ENCODE peak calls at places on chromosomes 3 and 15, in ten cellular contexts. One of them, this sample, is unnamed.

GRCh38 chr3:159416854-159417253 is 571.8 kb upstream of the IL12A start:
- DNase-seq in fibroblast of the aortic adventitia: peak; percentile 42
- DNase-seq in fibroblast of pulmonary artery: peak; percentile 15
- DNase-seq in cardiac muscle cell: peak; percentile 7
- DNase-seq in cardiac fibroblast: peak; percentile 20
- DNase-seq in left ventricle myocardium inferior: no peak
- DNase-seq in mammary epithelial cell: no peak
- DNase-seq in mesothelial cell of epicardium: no peak
- DNase-seq in Calu3: no peak
- DNase-seq in H9: no peak
- DNase-seq in this sample: peak; percentile 14

GRCh38 chr15:95845862-95846515 is 484.5 kb upstream of the NR2F2 start:
- DNase-seq in Calu3: no peak
- DNase-seq in cardiac muscle cell: no peak
- DNase-seq in mesothelial cell of epicardium: no peak
- DNase-seq in left ventricle myocardium inferior: peak; percentile 55
- DNase-seq in mammary epithelial cell: no peak
- DNase-seq in H9: no peak
- DNase-seq in fibroblast of the aortic adventitia: no peak
- DNase-seq in cardiac fibroblast: peak; percentile 46
- DNase-seq in fibroblast of pulmonary artery: peak; percentile 17
- DNase-seq in this sample: peak; percentile 17

GRCh38 chr3:10981961-10982360 is 10.6 kb upstream of the SLC6A1 start:
- DNase-seq in left ventricle myocardium inferior: no peak
- DNase-seq in Calu3: no peak
- DNase-seq in mesothelial cell of epicardium: no peak
- DNase-seq in cardiac muscle cell: peak; percentile 85
- DNase-seq in H9: no peak
- DNase-seq in fibroblast of the aortic adventitia: peak; percentile 13
- DNase-seq in cardiac fibroblast: peak; percentile 35
- DNase-seq in fibroblast of pulmonary artery: peak; percentile 39
- DNase-seq in mammary epithelial cell: no peak
- DNase-seq in this sample: no peak

GRCh38 chr3:35946121-35946856 is 307.0 kb downstream of the ARPP21 start:
- DNase-seq in mammary epithelial cell: peak; percentile 14
- DNase-seq in mesothelial cell of epicardium: no peak
- DNase-seq in H9: no peak
- DNase-seq in fibroblast of the aortic adventitia: peak; percentile 75
- DNase-seq in cardiac fibroblast: peak; percentile 73
- DNase-seq in cardiac muscle cell: peak; percentile 50
- DNase-seq in Calu3: no peak
- DNase-seq in left ventricle myocardium inferior: no peak
- DNase-seq in fibroblast of pulmonary artery: peak; percentile 69
- DNase-seq in this sample: peak; percentile 38

GRCh38 chr15:99717129-99718024 is 15.9 kb downstream of the LYSMD4 start:
- DNase-seq in cardiac fibroblast: peak; percentile 14
- DNase-seq in mammary epithelial cell: no peak
- DNase-seq in fibroblast of pulmonary artery: no peak
- DNase-seq in mesothelial cell of epicardium: no peak
- DNase-seq in fibroblast of the aortic adventitia: peak; percentile 51
- DNase-seq in Calu3: no peak
- DNase-seq in left ventricle myocardium inferior: peak; percentile 48
- DNase-seq in cardiac muscle cell: peak; percentile 35
- DNase-seq in H9: no peak
- DNase-seq in this sample: no peak

GRCh38 chr3:5123937-5124336 is 1.8 kb downstream of the ARL8B start:
- DNase-seq in cardiac fibroblast: no peak
- DNase-seq in cardiac muscle cell: no peak
- DNase-seq in mesothelial cell of epicardium: no peak
- DNase-seq in fibroblast of the aortic adventitia: no peak
- DNase-seq in left ventricle myocardium inferior: no peak
- DNase-seq in Calu3: no peak
- DNase-seq in H9: no peak
- DNase-seq in fibroblast of pulmonary artery: no peak
- DNase-seq in mammary epithelial cell: peak; percentile 28
- DNase-seq in this sample: no peak

GRCh38 chr15:99122831-99123705 is 18.2 kb downstream of the SYNM start:
- DNase-seq in left ventricle myocardium inferior: no peak
- DNase-seq in mesothelial cell of epicardium: no peak
- DNase-seq in Calu3: no peak
- DNase-seq in H9: no peak
- DNase-seq in mammary epithelial cell: no peak
- DNase-seq in fibroblast of pulmonary artery: no peak
- DNase-seq in fibroblast of the aortic adventitia: no peak
- DNase-seq in cardiac muscle cell: no peak
- DNase-seq in cardiac fibroblast: no peak
- DNase-seq in this sample: no peak

GRCh38 chr3:152151216-152151874 is 117.4 kb upstream of the MBNL1 start:
- DNase-seq in left ventricle myocardium inferior: no peak
- DNase-seq in cardiac muscle cell: peak; percentile 27
- DNase-seq in mammary epithelial cell: peak; percentile 27
- DNase-seq in Calu3: no peak
- DNase-seq in fibroblast of pulmonary artery: no peak
- DNase-seq in cardiac fibroblast: no peak
- DNase-seq in H9: no peak
- DNase-seq in mesothelial cell of epicardium: no peak
- DNase-seq in fibroblast of the aortic adventitia: peak; percentile 35
- DNase-seq in this sample: peak; percentile 17

GRCh38 chr3:83968386-83968785 is 990.4 kb upstream of the CADM2 start:
- DNase-seq in mammary epithelial cell: peak; percentile 15
- DNase-seq in mesothelial cell of epicardium: no peak
- DNase-seq in cardiac fibroblast: no peak
- DNase-seq in Calu3: peak; percentile 17
- DNase-seq in fibroblast of the aortic adventitia: no peak
- DNase-seq in cardiac muscle cell: no peak
- DNase-seq in left ventricle myocardium inferior: no peak
- DNase-seq in H9: no peak
- DNase-seq in fibroblast of pulmonary artery: no peak
- DNase-seq in this sample: no peak

GRCh38 chr3:129628169-129628522 is 21.7 kb upstream of the PLXND1 start:
- DNase-seq in cardiac fibroblast: no peak
- DNase-seq in left ventricle myocardium inferior: no peak
- DNase-seq in fibroblast of pulmonary artery: no peak
- DNase-seq in mammary epithelial cell: no peak
- DNase-seq in mesothelial cell of epicardium: no peak
- DNase-seq in fibroblast of the aortic adventitia: no peak
- DNase-seq in H9: no peak
- DNase-seq in Calu3: no peak
- DNase-seq in cardiac muscle cell: no peak
- DNase-seq in this sample: no peak

GRCh38 chr15:43329222-43329959 is 982 bp downstream of the LCMT2 start:
- DNase-seq in cardiac fibroblast: peak; percentile 3
- DNase-seq in Calu3: no peak
- DNase-seq in left ventricle myocardium inferior: no peak
- DNase-seq in fibroblast of the aortic adventitia: peak; percentile 42
- DNase-seq in fibroblast of pulmonary artery: no peak
- DNase-seq in cardiac muscle cell: no peak
- DNase-seq in mammary epithelial cell: no peak
- DNase-seq in mesothelial cell of epicardium: no peak
- DNase-seq in H9: no peak
- DNase-seq in this sample: no peak

GRCh38 chr15:45645026-45645980 is 10.5 kb downstream of the SQOR start:
- DNase-seq in H9: no peak
- DNase-seq in cardiac muscle cell: no peak
- DNase-seq in fibroblast of the aortic adventitia: peak; percentile 94
- DNase-seq in fibroblast of pulmonary artery: peak; percentile 95
- DNase-seq in left ventricle myocardium inferior: no peak
- DNase-seq in Calu3: no peak
- DNase-seq in mammary epithelial cell: peak; percentile 60
- DNase-seq in mesothelial cell of epicardium: no peak
- DNase-seq in cardiac fibroblast: peak; percentile 86
- DNase-seq in this sample: peak; percentile 76

GRCh38 chr15:73305331-73306211 is 63.2 kb downstream of the HCN4 start:
- DNase-seq in cardiac muscle cell: peak; percentile 84
- DNase-seq in fibroblast of the aortic adventitia: peak; percentile 64
- DNase-seq in Calu3: peak; percentile 64
- DNase-seq in fibroblast of pulmonary artery: peak; percentile 82
- DNase-seq in cardiac fibroblast: peak; percentile 83
- DNase-seq in H9: peak; percentile 74
- DNase-seq in mesothelial cell of epicardium: no peak
- DNase-seq in mammary epithelial cell: peak; percentile 75
- DNase-seq in left ventricle myocardium inferior: no peak
- DNase-seq in this sample: peak; percentile 75

GRCh38 chr3:160956785-160957184 is 148.4 kb downstream of the B3GALNT1 start:
- DNase-seq in Calu3: no peak
- DNase-seq in mammary epithelial cell: peak; percentile 24
- DNase-seq in mesothelial cell of epicardium: no peak
- DNase-seq in cardiac fibroblast: peak; percentile 68
- DNase-seq in fibroblast of pulmonary artery: peak; percentile 58
- DNase-seq in left ventricle myocardium inferior: no peak
- DNase-seq in cardiac muscle cell: peak; percentile 12
- DNase-seq in H9: no peak
- DNase-seq in fibroblast of the aortic adventitia: peak; percentile 55
- DNase-seq in this sample: peak; percentile 30
- TF ChIP-seq CTCF in Calu3: peak; percentile 52
- TF ChIP-seq CTCF in mammary epithelial cell: peak; percentile 43
- TF ChIP-seq CTCF in mesothelial cell of epicardium: no peak
- TF ChIP-seq CTCF in cardiac fibroblast: peak; percentile 64
- TF ChIP-seq CTCF in fibroblast of pulmonary artery: peak; percentile 50
- TF ChIP-seq CTCF in left ventricle myocardium inferior: peak; percentile 43
- TF ChIP-seq CTCF in cardiac muscle cell: peak; percentile 42
- TF ChIP-seq CTCF in H9: peak; percentile 61
- TF ChIP-seq CTCF in fibroblast of the aortic adventitia: peak; percentile 45
- TF ChIP-seq CTCF in this sample: peak; percentile 29

GRCh38 chr3:110575702-110576101 is 495.9 kb upstream of the NECTIN3 start:
- DNase-seq in cardiac muscle cell: no peak
- DNase-seq in mammary epithelial cell: no peak
- DNase-seq in cardiac fibroblast: no peak
- DNase-seq in fibroblast of pulmonary artery: no peak
- DNase-seq in mesothelial cell of epicardium: no peak
- DNase-seq in Calu3: no peak
- DNase-seq in left ventricle myocardium inferior: no peak
- DNase-seq in H9: peak; percentile 30
- DNase-seq in fibroblast of the aortic adventitia: no peak
- DNase-seq in this sample: no peak
- TF ChIP-seq CTCF in cardiac muscle cell: no peak
- TF ChIP-seq CTCF in mammary epithelial cell: no peak
- TF ChIP-seq CTCF in cardiac fibroblast: no peak
- TF ChIP-seq CTCF in fibroblast of pulmonary artery: no peak
- TF ChIP-seq CTCF in mesothelial cell of epicardium: no peak
- TF ChIP-seq CTCF in Calu3: no peak
- TF ChIP-seq CTCF in left ventricle myocardium inferior: no peak
- TF ChIP-seq CTCF in H9: peak; percentile 52
- TF ChIP-seq CTCF in fibroblast of the aortic adventitia: no peak
- TF ChIP-seq CTCF in this sample: no peak

GRCh38 chr3:71876135-71876534 is 91.2 kb upstream of the PROK2 start:
- DNase-seq in fibroblast of pulmonary artery: no peak
- DNase-seq in Calu3: no peak
- DNase-seq in H9: no peak
- DNase-seq in cardiac fibroblast: no peak
- DNase-seq in left ventricle myocardium inferior: no peak
- DNase-seq in fibroblast of the aortic adventitia: no peak
- DNase-seq in mammary epithelial cell: no peak
- DNase-seq in cardiac muscle cell: no peak
- DNase-seq in mesothelial cell of epicardium: no peak
- DNase-seq in this sample: no peak

GRCh38 chr3:71881732-71882131 is 96.8 kb upstream of the PROK2 start:
- DNase-seq in left ventricle myocardium inferior: no peak
- DNase-seq in cardiac fibroblast: no peak
- DNase-seq in H9: no peak
- DNase-seq in mesothelial cell of epicardium: no peak
- DNase-seq in Calu3: no peak
- DNase-seq in fibroblast of pulmonary artery: no peak
- DNase-seq in fibroblast of the aortic adventitia: no peak
- DNase-seq in mammary epithelial cell: no peak
- DNase-seq in cardiac muscle cell: no peak
- DNase-seq in this sample: no peak

GRCh38 chr3:71881041-71881440 is 96.1 kb upstream of the PROK2 start:
- DNase-seq in H9: no peak
- DNase-seq in cardiac muscle cell: no peak
- DNase-seq in mesothelial cell of epicardium: no peak
- DNase-seq in Calu3: peak; percentile 86
- DNase-seq in fibroblast of pulmonary artery: no peak
- DNase-seq in mammary epithelial cell: no peak
- DNase-seq in cardiac fibroblast: no peak
- DNase-seq in left ventricle myocardium inferior: no peak
- DNase-seq in fibroblast of the aortic adventitia: no peak
- DNase-seq in this sample: no peak

GRCh38 chr3:71876706-71877105 is 91.8 kb upstream of the PROK2 start:
- DNase-seq in cardiac fibroblast: no peak
- DNase-seq in mesothelial cell of epicardium: no peak
- DNase-seq in fibroblast of pulmonary artery: no peak
- DNase-seq in Calu3: no peak
- DNase-seq in cardiac muscle cell: no peak
- DNase-seq in mammary epithelial cell: no peak
- DNase-seq in fibroblast of the aortic adventitia: no peak
- DNase-seq in H9: no peak
- DNase-seq in left ventricle myocardium inferior: no peak
- DNase-seq in this sample: no peak

DNA sequence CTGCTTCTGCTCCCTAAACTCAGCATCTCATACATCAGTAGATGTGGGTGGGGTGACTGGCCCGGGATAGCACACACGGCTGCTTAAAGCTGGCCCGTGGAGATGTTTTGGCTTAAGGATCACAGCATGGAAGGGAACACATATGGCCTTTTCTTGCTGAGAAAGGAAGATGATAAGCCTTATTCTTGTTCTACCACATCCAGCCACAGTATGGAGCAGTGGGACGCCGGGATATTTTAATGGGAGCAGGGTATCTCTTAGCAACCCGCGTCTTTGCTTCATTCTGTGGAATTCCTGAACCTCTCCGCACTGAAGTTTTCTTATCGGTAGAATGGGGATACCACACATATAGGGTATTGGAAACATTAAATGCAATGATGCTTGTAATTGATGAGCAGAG is 94.1 kb upstream of the PROK2 start:
- DNase-seq in mesothelial cell of epicardium: no peak
- DNase-seq in cardiac muscle cell: no peak
- DNase-seq in fibroblast of the aortic adventitia: no peak
- DNase-seq in left ventricle myocardium inferior: no peak
- DNase-seq in mammary epithelial cell: no peak
- DNase-seq in fibroblast of pulmonary artery: no peak
- DNase-seq in cardiac fibroblast: no peak
- DNase-seq in H9: no peak
- DNase-seq in Calu3: no peak
- DNase-seq in this sample: no peak
- TF ChIP-seq CTCF in mesothelial cell of epicardium: no peak
- TF ChIP-seq CTCF in cardiac muscle cell: no peak
- TF ChIP-seq CTCF in fibroblast of the aortic adventitia: no peak
- TF ChIP-seq CTCF in left ventricle myocardium inferior: no peak
- TF ChIP-seq CTCF in mammary epithelial cell: no peak
- TF ChIP-seq CTCF in fibroblast of pulmonary artery: no peak
- TF ChIP-seq CTCF in cardiac fibroblast: no peak
- TF ChIP-seq CTCF in H9: peak; percentile 39
- TF ChIP-seq CTCF in Calu3: no peak
- TF ChIP-seq CTCF in this sample: no peak

GRCh38 chr15:37793851-37794250 is 140.6 kb upstream of the TMCO5A start:
- DNase-seq in cardiac fibroblast: no peak
- DNase-seq in fibroblast of pulmonary artery: peak; percentile 22
- DNase-seq in mammary epithelial cell: no peak
- DNase-seq in Calu3: no peak
- DNase-seq in left ventricle myocardium inferior: no peak
- DNase-seq in fibroblast of the aortic adventitia: no peak
- DNase-seq in H9: no peak
- DNase-seq in mesothelial cell of epicardium: no peak
- DNase-seq in cardiac muscle cell: peak; percentile 30
- DNase-seq in this sample: no peak
- TF ChIP-seq CTCF in cardiac fibroblast: peak; percentile 6
- TF ChIP-seq CTCF in fibroblast of pulmonary artery: peak; percentile 34
- TF ChIP-seq CTCF in mammary epithelial cell: no peak
- TF ChIP-seq CTCF in Calu3: no peak
- TF ChIP-seq CTCF in left ventricle myocardium inferior: no peak
- TF ChIP-seq CTCF in fibroblast of the aortic adventitia: no peak
- TF ChIP-seq CTCF in H9: peak; percentile 40
- TF ChIP-seq CTCF in mesothelial cell of epicardium: no peak
- TF ChIP-seq CTCF in cardiac muscle cell: no peak
- TF ChIP-seq CTCF in this sample: no peak